ENCODE peak calls at places on chromosomes 3 and 15, in eight cellular contexts. Z, W, K, B, F, U, T and C are unnamed samples.

GRCh38 chr15:51935466-51936118 is 36.0 kb downstream of the LEO1 start:
- DNase-seq in Z (no peak), W (no peak), K (no peak), B (no peak), F (peak), U (no peak), T (no peak), C (no peak)

GRCh38 chr3:174216948-174217718 is 642.0 kb upstream of the NAALADL2 start:
- DNase-seq in Z (no peak), W (no peak), K (no peak), B (no peak), F (no peak), U (no peak), T (no peak), C (no peak)

GRCh38 chr15:42282344-42282743 is 9.1 kb upstream of the TMEM87A start:
- DNase-seq in Z (no peak), W (no peak), K (no peak), B (no peak), F (no peak), U (no peak), T (no peak), C (no peak)

GRCh38 chr15:77416954-77417353 is 3.0 kb downstream of the PEAK1 start:
- DNase-seq in Z (no peak), W (no peak), K (no peak), B (no peak), F (no peak), U (no peak), T (no peak), C (no peak)

GRCh38 chr3:52171577-52172261 is 17.5 kb upstream of the POC1A start:
- DNase-seq in Z (no peak), W (peak), K (no peak), B (peak), F (peak), U (peak), T (no peak), C (no peak)

GRCh38 chr3:60146121-60146520 is 1096.3 kb upstream of the CFAP20DC start:
- DNase-seq in Z (no peak), W (no peak), K (no peak), B (no peak), F (no peak), U (no peak), T (no peak), C (no peak)

GRCh38 chr3:50632450-50632849 is 15.5 kb downstream of the MAPKAPK3 start:
- DNase-seq in Z (no peak), W (no peak), K (no peak), B (no peak), F (no peak), U (no peak), T (no peak), C (no peak)

GRCh38 chr3:106169351-106169750 is 300.5 kb upstream of the CBLB start:
- DNase-seq in Z (no peak), W (no peak), K (no peak), B (no peak), F (no peak), U (no peak), T (no peak), C (no peak)

GRCh38 chr3:48935530-48935929 is 16.9 kb downstream of the ARIH2 start:
- DNase-seq in Z (no peak), W (no peak), K (no peak), B (no peak), F (no peak), U (no peak), T (no peak), C (no peak)

GRCh38 chr15:56960116-56960515 is 41.7 kb downstream of the TCF12 start:
- DNase-seq in Z (no peak), W (no peak), K (no peak), B (no peak), F (no peak), U (no peak), T (no peak), C (no peak)
- H3K4me3 ChIP-seq in Z (no peak), W (no peak), K (no peak), B (no peak), F (no peak), U (no peak), T (no peak), C (no peak)

GRCh38 chr15:70286110-70286806 is 188.5 kb upstream of the TLE3 start:
- DNase-seq in Z (no peak), W (no peak), K (no peak), B (no peak), F (no peak), U (no peak), T (no peak), C (no peak)
- H3K4me3 ChIP-seq in Z (no peak), W (no peak), K (no peak), B (no peak), F (no peak), U (no peak), T (no peak), C (no peak)

GRCh38 chr15:39172380-39173281 is 408.2 kb upstream of the THBS1 start:
- DNase-seq in Z (no peak), W (peak), K (no peak), B (peak), F (peak), U (peak), T (peak), C (peak)
- H3K4me3 ChIP-seq in Z (no peak), W (no peak), K (no peak), B (peak), F (no peak), U (no peak), T (no peak), C (peak)

DNA sequence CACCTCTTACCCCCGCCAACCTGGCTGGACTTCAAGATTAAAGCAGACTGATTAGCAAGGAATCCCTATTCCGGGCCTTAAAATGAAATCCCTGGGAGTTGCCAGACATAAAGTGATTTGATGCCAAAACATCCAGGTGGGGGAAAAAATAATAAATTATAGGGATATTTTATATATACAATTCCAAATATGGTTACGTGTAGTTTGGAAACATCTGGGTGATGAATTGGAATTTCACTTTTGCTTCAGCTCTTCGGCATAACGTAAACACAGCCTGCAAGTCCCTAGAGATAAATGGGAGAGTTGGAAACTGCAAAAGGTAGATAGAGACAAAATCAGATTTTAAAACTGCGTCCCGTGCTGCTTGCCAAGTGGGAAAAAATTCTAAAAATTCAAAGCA is 545.5 kb upstream of the MDFIC2 start:
- DNase-seq in Z (no peak), W (no peak), K (no peak), B (peak), F (peak), U (no peak), T (no peak), C (no peak)
- H3K4me3 ChIP-seq in Z (peak), W (no peak), K (no peak), B (no peak), F (no peak), U (no peak), T (no peak), C (no peak)

GRCh38 chr3:171811913-171812321 is 1.6 kb upstream of the PLD1 start:
- DNase-seq in Z (no peak), W (peak), K (no peak), B (peak), F (peak), U (peak), T (no peak), C (no peak)

GRCh38 chr3:171810278-171811058 is at the start of gene PLD1:
- DNase-seq in Z (peak), W (peak), K (peak), B (peak), F (peak), U (peak), T (peak), C (no peak)

GRCh38 chr3:171812811-171813210 is 2.5 kb upstream of the PLD1 start:
- DNase-seq in Z (no peak), W (no peak), K (no peak), B (no peak), F (no peak), U (no peak), T (no peak), C (no peak)

GRCh38 chr3:171809513-171810277 is 588 bp downstream of the PLD1 start:
- DNase-seq in Z (peak), W (peak), K (peak), B (peak), F (peak), U (peak), T (no peak), C (peak)

DNA sequence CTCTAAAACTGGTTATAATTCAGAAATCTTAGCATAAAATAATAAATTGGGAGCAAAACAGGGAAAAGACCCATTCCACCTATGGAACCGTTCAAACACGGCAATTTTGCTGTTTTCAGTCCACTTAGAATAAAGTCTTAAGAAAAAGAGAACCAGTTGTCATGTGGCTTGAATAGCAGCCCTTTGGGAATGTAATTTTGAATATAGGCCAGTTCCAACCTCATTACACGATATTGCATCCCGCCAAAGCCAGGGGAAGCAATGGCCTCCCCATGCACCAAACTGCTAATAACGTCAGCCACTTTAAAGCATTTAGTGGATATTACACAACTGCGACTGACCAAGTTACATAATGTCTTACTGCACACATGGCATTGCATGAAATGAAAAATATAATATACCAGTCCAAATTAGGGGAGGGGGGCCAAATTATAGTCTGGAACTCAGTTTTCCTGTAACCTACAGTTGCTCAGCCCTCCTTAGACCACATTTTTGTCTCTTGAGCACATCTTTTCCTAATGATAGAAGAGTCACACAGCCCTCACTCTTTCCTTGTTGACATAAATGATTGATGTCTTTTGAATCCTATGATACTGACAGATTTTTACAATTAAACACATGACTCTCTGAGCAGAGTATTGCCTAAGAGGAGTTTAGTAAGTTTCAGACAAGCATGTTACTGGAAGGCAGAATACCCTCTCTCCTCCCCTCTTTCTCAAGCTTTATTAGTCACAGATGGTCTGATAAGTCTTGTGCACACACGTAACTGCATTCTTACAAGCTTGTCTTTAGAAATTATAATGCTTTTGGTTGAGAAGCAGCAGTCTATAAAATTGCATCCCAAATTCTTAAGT is 1.0 kb upstream of the PLD1 start:
- DNase-seq in Z (peak), W (peak), K (no peak), B (peak), F (peak), U (peak), T (no peak), C (no peak)
- H3K4me3 ChIP-seq in Z (peak), W (peak), K (no peak), B (peak), F (peak), U (peak), T (no peak), C (no peak)

GRCh38 chr15:82951472-82952155 is 906 bp downstream of the HOMER2 start:
- DNase-seq in Z (no peak), W (no peak), K (no peak), B (no peak), F (no peak), U (peak), T (no peak), C (no peak)
- H3K4me3 ChIP-seq in Z (peak), W (peak), K (peak), B (no peak), F (no peak), U (peak), T (peak), C (peak)

DNA sequence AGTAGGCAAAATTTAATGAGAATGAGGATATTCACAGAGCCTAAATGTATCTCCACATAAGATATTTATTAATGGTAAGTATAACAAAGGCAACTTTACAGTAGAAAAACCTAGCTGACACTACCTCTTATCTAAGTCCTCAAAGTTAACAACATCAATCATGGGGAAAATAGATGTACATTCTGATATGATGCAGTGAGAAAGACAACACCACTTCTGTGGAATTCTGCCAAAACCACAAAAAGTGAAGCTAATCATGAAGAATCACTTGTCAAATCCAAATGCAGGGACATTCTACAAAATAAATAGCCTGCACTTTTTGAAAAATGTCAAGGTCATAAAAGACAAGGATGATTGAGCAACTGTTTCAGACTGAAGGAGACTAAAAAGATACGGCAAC is 27.5 kb upstream of the EOMES start:
- DNase-seq in Z (no peak), W (no peak), K (no peak), B (no peak), F (no peak), U (no peak), T (no peak), C (no peak)
- H3K4me3 ChIP-seq in Z (no peak), W (no peak), K (no peak), B (no peak), F (no peak), U (no peak), T (no peak), C (no peak)

DNA sequence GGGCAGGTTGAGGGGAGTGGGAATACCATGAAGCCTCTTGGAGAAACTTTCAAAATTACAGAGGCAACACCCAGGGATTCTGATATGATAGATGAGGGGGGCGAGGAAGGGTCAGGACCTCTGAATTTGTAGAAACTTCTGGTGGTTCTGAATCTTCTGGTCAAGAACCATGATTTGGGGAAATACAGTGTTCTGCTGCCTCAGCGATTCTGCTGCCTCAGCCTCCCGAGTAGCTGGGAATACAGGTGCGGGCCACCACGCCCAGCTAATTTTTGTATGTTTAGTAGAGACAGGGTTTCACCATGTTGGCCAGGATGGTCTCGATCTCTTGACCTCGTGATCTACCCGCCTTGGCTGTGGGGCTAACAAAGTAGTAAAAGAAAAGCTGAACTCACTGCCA is 70.4 kb downstream of the MAGEF1 start:
- DNase-seq in Z (no peak), W (no peak), K (no peak), B (no peak), F (no peak), U (no peak), T (no peak), C (no peak)
- H3K4me3 ChIP-seq in Z (no peak), W (no peak), K (no peak), B (no peak), F (no peak), U (no peak), T (no peak), C (no peak)

GRCh38 chr3:123767020-123767394 is 117.1 kb downstream of the MYLK start:
- DNase-seq in Z (no peak), W (no peak), K (no peak), B (no peak), F (no peak), U (no peak), T (no peak), C (no peak)
- H3K4me3 ChIP-seq in Z (no peak), W (no peak), K (no peak), B (no peak), F (no peak), U (no peak), T (no peak), C (no peak)

GRCh38 chr3:27728195-27729087 is 6.3 kb upstream of the EOMES start:
- DNase-seq in Z (no peak), W (no peak), K (no peak), B (no peak), F (no peak), U (no peak), T (no peak), C (no peak)
- H3K4me3 ChIP-seq in Z (no peak), W (no peak), K (no peak), B (no peak), F (no peak), U (no peak), T (no peak), C (no peak)